ENCODE peak calls at places on chromosomes 11 and 22, in four cellular contexts. R is WERI-Rb-1, B is BJ, Q is NB4. P is an unnamed sample.

GRCh38 chr22:17115927-17116326 is 5.2 kb downstream of the TMEM121B start:
- DNase-seq in B (no peak), R (no peak), Q (peak; percentile 19), P (no peak)

GRCh38 chr11:82986491-82986890 is 85.0 kb downstream of the DDIAS start:
- DNase-seq in R (no peak), B (no peak), Q (no peak), P (no peak)

GRCh38 chr11:393219-394033 is 583 bp upstream of the PKP3 start:
- DNase-seq in R (no peak), Q (peak; percentile 62), B (peak; percentile 29), P (no peak)

GRCh38 chr11:86800076-86800955 is at the start of gene PRSS23:
- DNase-seq in B (no peak), Q (no peak), R (peak; percentile 85), P (no peak)

GRCh38 chr11:6943131-6943530 is 16.9 kb downstream of the ZNF215 start:
- DNase-seq in Q (no peak), R (no peak), B (no peak), P (no peak)

GRCh38 chr11:116044946-116045345 is 540.7 kb upstream of the CADM1 start:
- DNase-seq in Q (no peak), B (no peak), R (no peak), P (no peak)

GRCh38 chr11:11849127-11849746 is 7.5 kb downstream of the USP47 start:
- DNase-seq in Q (peak; percentile 81), R (peak; percentile 62), B (no peak), P (no peak)

GRCh38 chr22:37519268-37520195 is at the start of gene CARD10:
- DNase-seq in Q (peak; percentile 61), R (peak; percentile 32), B (no peak), P (no peak)

GRCh38 chr11:112513936-112514716 is 253.5 kb upstream of the PLET1 start:
- DNase-seq in Q (no peak), R (no peak), B (no peak), P (no peak)

GRCh38 chr11:86670179-86670578 is 2.2 kb downstream of the ME3 start:
- DNase-seq in R (peak; percentile 35), B (no peak), Q (peak; percentile 28), P (no peak)

GRCh38 chr22:39524753-39525657 is 4.6 kb downstream of the ATF4 start:
- DNase-seq in Q (no peak), R (no peak), B (no peak), P (no peak)

GRCh38 chr22:33853200-33854097 is 66.8 kb downstream of the LARGE1 start:
- DNase-seq in R (no peak), Q (peak; percentile 90), B (peak; percentile 37), P (peak; percentile 40)

GRCh38 chr22:49092751-49093150 is 734.9 kb downstream of the BRD1 start:
- DNase-seq in R (no peak), B (no peak), Q (no peak), P (no peak)

GRCh38 chr22:38135133-38135706 is 24.7 kb upstream of the BAIAP2L2 start:
- DNase-seq in Q (peak; percentile 22), B (peak; percentile 60), R (no peak), P (no peak)

GRCh38 chr11:8384199-8384821 is 120.6 kb upstream of the LMO1 start:
- DNase-seq in B (peak; percentile 1), Q (peak; percentile 50), R (peak; percentile 57), P (peak; percentile 88)

GRCh38 chr11:15114501-15115475 is at the start of gene INSC:
- DNase-seq in Q (no peak), R (no peak), B (no peak), P (no peak)

GRCh38 chr11:94193288-94193687 is 64.6 kb downstream of the PANX1 start:
- DNase-seq in Q (no peak), B (no peak), R (no peak), P (no peak)

GRCh38 chr11:117180020-117180419 is 1.5 kb downstream of the SIDT2 start:
- DNase-seq in B (no peak), Q (no peak), R (no peak), P (no peak)

GRCh38 chr11:69984457-69985261 is 93.5 kb upstream of the ANO1 start:
- DNase-seq in R (no peak), Q (no peak), B (no peak), P (no peak)

GRCh38 chr22:38305481-38306448 is 11.5 kb downstream of the CSNK1E start:
- DNase-seq in B (no peak), Q (peak; percentile 59), R (peak; percentile 60), P (peak; percentile 72)

GRCh38 chr22:38455530-38456271 is 702 bp upstream of the KCNJ4 start:
- DNase-seq in Q (no peak), R (peak; percentile 48), B (no peak), P (no peak)

GRCh38 chr22:36327922-36328551 is 59.7 kb downstream of the MYH9 start:
- DNase-seq in B (no peak), Q (no peak), R (no peak), P (no peak)

GRCh38 chr22:38782402-38783094 is 11.4 kb downstream of the DNAL4 start:
- DNase-seq in B (no peak), R (peak; percentile 75), Q (peak; percentile 82), P (no peak)

GRCh38 chr11:44611687-44612437 is 46.4 kb downstream of the CD82 start:
- DNase-seq in Q (no peak), B (no peak), R (no peak), P (no peak)

GRCh38 chr11:64619811-64620285 is 28.8 kb downstream of the SLC22A12 start:
- DNase-seq in Q (peak; percentile 92), R (peak; percentile 54), B (no peak), P (peak; percentile 4)
- H3K4me3 ChIP-seq in Q (peak overlapping the region; percentile 44), R (no peak overlapping the region), B (no peak overlapping the region), P (peak overlapping the region; percentile 1)

DNA sequence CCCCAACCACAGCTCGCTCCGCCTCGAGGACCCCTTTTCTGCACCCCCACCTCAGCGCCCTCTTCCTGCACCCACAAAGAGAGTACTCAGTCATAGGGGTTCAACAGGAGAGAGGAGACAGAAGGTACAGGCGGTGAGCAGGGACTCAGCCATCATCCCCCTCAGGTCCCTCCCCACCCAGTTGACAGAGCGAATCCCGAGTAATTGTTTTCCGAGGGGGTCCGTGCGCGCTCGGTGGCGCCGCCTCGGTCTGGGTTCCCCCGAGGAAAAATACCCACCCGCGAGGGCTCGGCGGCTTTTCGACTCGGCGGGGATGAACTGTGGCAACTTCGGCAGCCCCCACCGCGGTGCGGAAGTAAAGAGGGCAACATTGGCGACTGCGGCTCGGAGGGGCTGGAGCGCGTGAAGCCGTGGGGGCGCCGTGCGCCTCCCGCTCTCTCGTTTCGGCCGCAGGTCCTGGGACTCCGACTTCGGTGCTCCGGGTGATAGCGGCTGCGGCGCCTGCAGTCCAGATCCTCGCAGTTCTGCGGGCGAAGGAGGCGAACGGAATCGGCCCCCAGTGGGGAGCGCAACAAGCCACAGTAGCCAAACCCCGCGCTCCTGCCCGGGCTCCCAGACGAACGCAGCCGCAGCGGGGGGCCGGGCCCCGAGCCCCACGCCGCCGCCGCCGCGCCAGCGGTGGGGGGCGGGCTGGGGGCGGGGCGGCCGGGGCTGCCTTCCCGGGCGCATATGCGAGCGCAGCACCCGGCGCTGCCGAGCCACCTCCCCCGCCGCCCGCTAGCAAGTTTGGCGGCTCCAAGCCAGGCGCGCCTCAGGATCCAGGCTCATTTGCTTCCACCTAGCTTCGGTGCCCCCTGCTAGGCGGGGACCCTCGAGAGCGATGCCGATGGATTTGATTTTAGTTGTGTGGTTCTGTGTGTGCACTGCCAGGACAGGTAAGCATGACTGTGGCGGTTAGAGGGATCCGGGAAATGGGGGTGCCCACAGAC is at the start of gene NELL1:
- DNase-seq in R (peak; percentile 31), B (no peak), Q (no peak), P (no peak)
- H3K4me3 ChIP-seq in R (peak within 1 kb of the TSS; percentile 80), B (no peak within 1 kb of the TSS), Q (no peak within 1 kb of the TSS), P (peak within 1 kb of the TSS; percentile 20)

GRCh38 chr11:65111159-65111536 is 524 bp upstream of the TM7SF2 start:
- DNase-seq in R (no peak), B (no peak), Q (no peak), P (no peak)
- H3K4me3 ChIP-seq in R (no peak overlapping the region), B (no peak overlapping the region), Q (no peak overlapping the region), P (no peak overlapping the region)

GRCh38 chr22:46708766-46709330 is 29.2 kb downstream of the CERK start:
- DNase-seq in B (no peak), Q (no peak), R (no peak), P (no peak)
- H3K4me3 ChIP-seq in B (no peak overlapping the region), Q (no peak overlapping the region), R (no peak overlapping the region), P (no peak overlapping the region)

GRCh38 chr11:92406472-92406871 is 181.9 kb downstream of the FAT3 start:
- DNase-seq in R (no peak), Q (no peak), B (no peak), P (no peak)

GRCh38 chr11:92409347-92409746 is 184.7 kb downstream of the FAT3 start:
- DNase-seq in R (no peak), B (no peak), Q (no peak), P (no peak)

GRCh38 chr11:92411431-92411830 is 186.8 kb downstream of the FAT3 start:
- DNase-seq in Q (no peak), R (no peak), B (no peak), P (no peak)

GRCh38 chr11:92413757-92414513 is 189.3 kb downstream of the FAT3 start:
- DNase-seq in Q (no peak), R (no peak), B (no peak), P (no peak)

GRCh38 chr11:92409956-92410355 is 185.3 kb downstream of the FAT3 start:
- DNase-seq in Q (no peak), R (no peak), B (no peak), P (no peak)
- H3K4me3 ChIP-seq in Q (no peak overlapping the region), R (no peak overlapping the region), B (no peak overlapping the region), P (no peak overlapping the region)

P was measured in epithelial cell of proximal tubule.